ENCODE peak calls at places on chromosomes 11 and 22, in ten cellular contexts. One of them, this sample, is unnamed.

GRCh38 chr11:128809128-128809527 is 58.0 kb downstream of the KCNJ1 start:
- DNase-seq in retina: no peak
- DNase-seq in left colon: no peak
- DNase-seq in HuH-7: no peak
- DNase-seq in H54: no peak
- DNase-seq in choroid plexus epithelial cell: no peak
- DNase-seq in left lobe of liver: no peak
- DNase-seq in CD4-positive, CD25-positive, alpha-beta regulatory T cell: no peak
- DNase-seq in activated CD4-positive, alpha-beta T cell treated with anti-CD3 and anti-CD28 coated beads, Interleukin-2, amount 10 ng/mL, durations not matched to agents 7 days and 5 days: no peak
- DNase-seq in LHCN-M2: no peak
- DNase-seq in this sample: no peak

GRCh38 chr22:20434264-20434751 is 3.3 kb downstream of the SCARF2 start:
- DNase-seq in retina: peak
- DNase-seq in left colon: no peak
- DNase-seq in HuH-7: no peak
- DNase-seq in H54: no peak
- DNase-seq in choroid plexus epithelial cell: no peak
- DNase-seq in left lobe of liver: no peak
- DNase-seq in CD4-positive, CD25-positive, alpha-beta regulatory T cell: no peak
- DNase-seq in activated CD4-positive, alpha-beta T cell treated with anti-CD3 and anti-CD28 coated beads, Interleukin-2, amount 10 ng/mL, durations not matched to agents 7 days and 5 days: no peak
- DNase-seq in LHCN-M2: no peak
- DNase-seq in this sample: no peak

GRCh38 chr11:134667505-134667904 is 255.5 kb upstream of the B3GAT1 start:
- DNase-seq in retina: peak
- DNase-seq in left colon: no peak
- DNase-seq in HuH-7: no peak
- DNase-seq in H54: no peak
- DNase-seq in choroid plexus epithelial cell: no peak
- DNase-seq in left lobe of liver: no peak
- DNase-seq in CD4-positive, CD25-positive, alpha-beta regulatory T cell: no peak
- DNase-seq in activated CD4-positive, alpha-beta T cell treated with anti-CD3 and anti-CD28 coated beads, Interleukin-2, amount 10 ng/mL, durations not matched to agents 7 days and 5 days: no peak
- DNase-seq in LHCN-M2: no peak
- DNase-seq in this sample: no peak

GRCh38 chr11:62560566-62561103 is 13.1 kb downstream of the EEF1G start:
- DNase-seq in retina: peak
- DNase-seq in left colon: peak
- DNase-seq in HuH-7: peak
- DNase-seq in H54: peak
- DNase-seq in choroid plexus epithelial cell: peak
- DNase-seq in left lobe of liver: peak
- DNase-seq in CD4-positive, CD25-positive, alpha-beta regulatory T cell: peak
- DNase-seq in activated CD4-positive, alpha-beta T cell treated with anti-CD3 and anti-CD28 coated beads, Interleukin-2, amount 10 ng/mL, durations not matched to agents 7 days and 5 days: peak
- DNase-seq in LHCN-M2: peak
- DNase-seq in this sample: peak

GRCh38 chr22:45446216-45446615 is 32.7 kb downstream of the RIBC2 start:
- DNase-seq in retina: no peak
- DNase-seq in left colon: no peak
- DNase-seq in HuH-7: no peak
- DNase-seq in H54: no peak
- DNase-seq in choroid plexus epithelial cell: no peak
- DNase-seq in left lobe of liver: no peak
- DNase-seq in CD4-positive, CD25-positive, alpha-beta regulatory T cell: no peak
- DNase-seq in activated CD4-positive, alpha-beta T cell treated with anti-CD3 and anti-CD28 coated beads, Interleukin-2, amount 10 ng/mL, durations not matched to agents 7 days and 5 days: no peak
- DNase-seq in LHCN-M2: no peak
- DNase-seq in this sample: no peak

GRCh38 chr11:8267831-8268529 is 4.3 kb upstream of the LMO1 start:
- DNase-seq in retina: peak
- DNase-seq in left colon: no peak
- DNase-seq in HuH-7: no peak
- DNase-seq in H54: no peak
- DNase-seq in choroid plexus epithelial cell: no peak
- DNase-seq in left lobe of liver: no peak
- DNase-seq in CD4-positive, CD25-positive, alpha-beta regulatory T cell: no peak
- DNase-seq in activated CD4-positive, alpha-beta T cell treated with anti-CD3 and anti-CD28 coated beads, Interleukin-2, amount 10 ng/mL, durations not matched to agents 7 days and 5 days: peak
- DNase-seq in LHCN-M2: no peak
- DNase-seq in this sample: no peak

GRCh38 chr22:31952459-31952858 is 8.1 kb downstream of the YWHAH start:
- DNase-seq in retina: no peak
- DNase-seq in left colon: no peak
- DNase-seq in HuH-7: no peak
- DNase-seq in H54: no peak
- DNase-seq in choroid plexus epithelial cell: peak
- DNase-seq in left lobe of liver: no peak
- DNase-seq in CD4-positive, CD25-positive, alpha-beta regulatory T cell: no peak
- DNase-seq in activated CD4-positive, alpha-beta T cell treated with anti-CD3 and anti-CD28 coated beads, Interleukin-2, amount 10 ng/mL, durations not matched to agents 7 days and 5 days: no peak
- DNase-seq in LHCN-M2: peak
- DNase-seq in this sample: peak

GRCh38 chr11:93005239-93005638 is 35.8 kb downstream of the MTNR1B start:
- DNase-seq in retina: peak
- DNase-seq in left colon: no peak
- DNase-seq in HuH-7: no peak
- DNase-seq in H54: no peak
- DNase-seq in choroid plexus epithelial cell: peak
- DNase-seq in left lobe of liver: no peak
- DNase-seq in CD4-positive, CD25-positive, alpha-beta regulatory T cell: no peak
- DNase-seq in activated CD4-positive, alpha-beta T cell treated with anti-CD3 and anti-CD28 coated beads, Interleukin-2, amount 10 ng/mL, durations not matched to agents 7 days and 5 days: no peak
- DNase-seq in LHCN-M2: peak
- DNase-seq in this sample: peak

GRCh38 chr11:61560751-61561150 is 20.1 kb downstream of the SYT7 start:
- DNase-seq in retina: no peak
- DNase-seq in left colon: no peak
- DNase-seq in HuH-7: no peak
- DNase-seq in H54: no peak
- DNase-seq in choroid plexus epithelial cell: no peak
- DNase-seq in left lobe of liver: no peak
- DNase-seq in CD4-positive, CD25-positive, alpha-beta regulatory T cell: no peak
- DNase-seq in activated CD4-positive, alpha-beta T cell treated with anti-CD3 and anti-CD28 coated beads, Interleukin-2, amount 10 ng/mL, durations not matched to agents 7 days and 5 days: no peak
- DNase-seq in LHCN-M2: no peak
- DNase-seq in this sample: no peak

GRCh38 chr22:22700631-22701030 is 56.2 kb downstream of the GGTLC2 start:
- DNase-seq in retina: no peak
- DNase-seq in left colon: no peak
- DNase-seq in HuH-7: no peak
- DNase-seq in H54: no peak
- DNase-seq in choroid plexus epithelial cell: no peak
- DNase-seq in left lobe of liver: peak
- DNase-seq in CD4-positive, CD25-positive, alpha-beta regulatory T cell: no peak
- DNase-seq in activated CD4-positive, alpha-beta T cell treated with anti-CD3 and anti-CD28 coated beads, Interleukin-2, amount 10 ng/mL, durations not matched to agents 7 days and 5 days: no peak
- DNase-seq in LHCN-M2: no peak
- DNase-seq in this sample: no peak

GRCh38 chr11:22456993-22457748 is 119.0 kb downstream of the SLC17A6 start:
- DNase-seq in retina: no peak
- DNase-seq in left colon: no peak
- DNase-seq in HuH-7: no peak
- DNase-seq in H54: no peak
- DNase-seq in choroid plexus epithelial cell: no peak
- DNase-seq in left lobe of liver: no peak
- DNase-seq in CD4-positive, CD25-positive, alpha-beta regulatory T cell: no peak
- DNase-seq in activated CD4-positive, alpha-beta T cell treated with anti-CD3 and anti-CD28 coated beads, Interleukin-2, amount 10 ng/mL, durations not matched to agents 7 days and 5 days: no peak
- DNase-seq in LHCN-M2: no peak
- DNase-seq in this sample: no peak

GRCh38 chr11:65454696-65455456 is 32.3 kb downstream of the NEAT1 start:
- DNase-seq in retina: peak
- DNase-seq in left colon: peak
- DNase-seq in HuH-7: peak
- DNase-seq in H54: no peak
- DNase-seq in choroid plexus epithelial cell: peak
- DNase-seq in left lobe of liver: peak
- DNase-seq in CD4-positive, CD25-positive, alpha-beta regulatory T cell: peak
- DNase-seq in activated CD4-positive, alpha-beta T cell treated with anti-CD3 and anti-CD28 coated beads, Interleukin-2, amount 10 ng/mL, durations not matched to agents 7 days and 5 days: peak
- DNase-seq in LHCN-M2: peak
- DNase-seq in this sample: peak

GRCh38 chr22:30516731-30517130 is 11.2 kb upstream of the SEC14L4 start:
- DNase-seq in retina: no peak
- DNase-seq in left colon: no peak
- DNase-seq in HuH-7: no peak
- DNase-seq in H54: no peak
- DNase-seq in choroid plexus epithelial cell: no peak
- DNase-seq in left lobe of liver: no peak
- DNase-seq in CD4-positive, CD25-positive, alpha-beta regulatory T cell: no peak
- DNase-seq in activated CD4-positive, alpha-beta T cell treated with anti-CD3 and anti-CD28 coated beads, Interleukin-2, amount 10 ng/mL, durations not matched to agents 7 days and 5 days: no peak
- DNase-seq in LHCN-M2: no peak
- DNase-seq in this sample: no peak

GRCh38 chr11:44221486-44221885 is 88.5 kb downstream of the ALX4 start:
- DNase-seq in retina: no peak
- DNase-seq in left colon: no peak
- DNase-seq in HuH-7: no peak
- DNase-seq in H54: no peak
- DNase-seq in choroid plexus epithelial cell: no peak
- DNase-seq in left lobe of liver: no peak
- DNase-seq in CD4-positive, CD25-positive, alpha-beta regulatory T cell: no peak
- DNase-seq in activated CD4-positive, alpha-beta T cell treated with anti-CD3 and anti-CD28 coated beads, Interleukin-2, amount 10 ng/mL, durations not matched to agents 7 days and 5 days: no peak
- DNase-seq in LHCN-M2: no peak
- DNase-seq in this sample: no peak

GRCh38 chr11:5620606-5621521 is 3.9 kb upstream of the TRIM34 start:
- DNase-seq in retina: no peak
- DNase-seq in left colon: no peak
- DNase-seq in HuH-7: peak
- DNase-seq in H54: peak
- DNase-seq in choroid plexus epithelial cell: peak
- DNase-seq in left lobe of liver: no peak
- DNase-seq in CD4-positive, CD25-positive, alpha-beta regulatory T cell: no peak
- DNase-seq in activated CD4-positive, alpha-beta T cell treated with anti-CD3 and anti-CD28 coated beads, Interleukin-2, amount 10 ng/mL, durations not matched to agents 7 days and 5 days: no peak
- DNase-seq in LHCN-M2: peak
- DNase-seq in this sample: peak

GRCh38 chr11:1224491-1225385 is 1.9 kb downstream of the MUC5B start:
- DNase-seq in retina: no peak
- DNase-seq in left colon: peak
- DNase-seq in HuH-7: no peak
- DNase-seq in H54: no peak
- DNase-seq in choroid plexus epithelial cell: no peak
- DNase-seq in left lobe of liver: peak
- DNase-seq in CD4-positive, CD25-positive, alpha-beta regulatory T cell: no peak
- DNase-seq in activated CD4-positive, alpha-beta T cell treated with anti-CD3 and anti-CD28 coated beads, Interleukin-2, amount 10 ng/mL, durations not matched to agents 7 days and 5 days: no peak
- DNase-seq in LHCN-M2: no peak
- DNase-seq in this sample: no peak

GRCh38 chr11:19458721-19459120 is 218.0 kb upstream of the E2F8 start:
- DNase-seq in retina: no peak
- DNase-seq in left colon: no peak
- DNase-seq in HuH-7: no peak
- DNase-seq in H54: no peak
- DNase-seq in choroid plexus epithelial cell: no peak
- DNase-seq in left lobe of liver: no peak
- DNase-seq in CD4-positive, CD25-positive, alpha-beta regulatory T cell: no peak
- DNase-seq in activated CD4-positive, alpha-beta T cell treated with anti-CD3 and anti-CD28 coated beads, Interleukin-2, amount 10 ng/mL, durations not matched to agents 7 days and 5 days: no peak
- DNase-seq in LHCN-M2: no peak
- DNase-seq in this sample: no peak

GRCh38 chr22:42856179-42856864 is 751 bp downstream of the ARFGAP3 start:
- DNase-seq in retina: peak
- DNase-seq in left colon: peak
- DNase-seq in HuH-7: peak
- DNase-seq in H54: no peak
- DNase-seq in choroid plexus epithelial cell: no peak
- DNase-seq in left lobe of liver: peak
- DNase-seq in CD4-positive, CD25-positive, alpha-beta regulatory T cell: peak
- DNase-seq in activated CD4-positive, alpha-beta T cell treated with anti-CD3 and anti-CD28 coated beads, Interleukin-2, amount 10 ng/mL, durations not matched to agents 7 days and 5 days: peak
- DNase-seq in LHCN-M2: peak
- DNase-seq in this sample: peak

GRCh38 chr22:31248138-31248745 is 36.1 kb downstream of the LIMK2 start:
- DNase-seq in retina: peak
- DNase-seq in left colon: peak
- DNase-seq in HuH-7: no peak
- DNase-seq in H54: peak
- DNase-seq in choroid plexus epithelial cell: peak
- DNase-seq in left lobe of liver: no peak
- DNase-seq in CD4-positive, CD25-positive, alpha-beta regulatory T cell: peak
- DNase-seq in activated CD4-positive, alpha-beta T cell treated with anti-CD3 and anti-CD28 coated beads, Interleukin-2, amount 10 ng/mL, durations not matched to agents 7 days and 5 days: peak
- DNase-seq in LHCN-M2: peak
- DNase-seq in this sample: peak

GRCh38 chr11:63608353-63609345 is 5.6 kb downstream of the PLAAT3 start:
- DNase-seq in retina: no peak
- DNase-seq in left colon: no peak
- DNase-seq in HuH-7: no peak
- DNase-seq in H54: peak
- DNase-seq in choroid plexus epithelial cell: peak
- DNase-seq in left lobe of liver: peak
- DNase-seq in CD4-positive, CD25-positive, alpha-beta regulatory T cell: no peak
- DNase-seq in activated CD4-positive, alpha-beta T cell treated with anti-CD3 and anti-CD28 coated beads, Interleukin-2, amount 10 ng/mL, durations not matched to agents 7 days and 5 days: no peak
- DNase-seq in LHCN-M2: peak
- DNase-seq in this sample: peak

GRCh38 chr11:64802370-64803162 is 448 bp downstream of the MAP4K2 start:
- DNase-seq in retina: peak
- DNase-seq in left colon: no peak
- DNase-seq in HuH-7: no peak
- DNase-seq in H54: no peak
- DNase-seq in choroid plexus epithelial cell: no peak
- DNase-seq in left lobe of liver: peak
- DNase-seq in CD4-positive, CD25-positive, alpha-beta regulatory T cell: peak
- DNase-seq in activated CD4-positive, alpha-beta T cell treated with anti-CD3 and anti-CD28 coated beads, Interleukin-2, amount 10 ng/mL, durations not matched to agents 7 days and 5 days: no peak
- DNase-seq in LHCN-M2: no peak
- DNase-seq in this sample: no peak

GRCh38 chr11:119148855-119149370 is at the start of gene ABCG4:
- DNase-seq in retina: peak
- DNase-seq in left colon: peak
- DNase-seq in HuH-7: no peak
- DNase-seq in H54: no peak
- DNase-seq in choroid plexus epithelial cell: peak
- DNase-seq in left lobe of liver: no peak
- DNase-seq in CD4-positive, CD25-positive, alpha-beta regulatory T cell: no peak
- DNase-seq in activated CD4-positive, alpha-beta T cell treated with anti-CD3 and anti-CD28 coated beads, Interleukin-2, amount 10 ng/mL, durations not matched to agents 7 days and 5 days: peak
- DNase-seq in LHCN-M2: no peak
- DNase-seq in this sample: peak

GRCh38 chr22:24803064-24803542 is 2.9 kb upstream of the SGSM1 start:
- DNase-seq in retina: peak
- DNase-seq in left colon: peak
- DNase-seq in HuH-7: peak
- DNase-seq in H54: peak
- DNase-seq in choroid plexus epithelial cell: peak
- DNase-seq in left lobe of liver: peak
- DNase-seq in CD4-positive, CD25-positive, alpha-beta regulatory T cell: peak
- DNase-seq in activated CD4-positive, alpha-beta T cell treated with anti-CD3 and anti-CD28 coated beads, Interleukin-2, amount 10 ng/mL, durations not matched to agents 7 days and 5 days: peak
- DNase-seq in LHCN-M2: peak
- DNase-seq in this sample: peak

GRCh38 chr22:49112661-49113626 is 714.7 kb downstream of the BRD1 start:
- DNase-seq in retina: no peak
- DNase-seq in left colon: no peak
- DNase-seq in HuH-7: no peak
- DNase-seq in H54: no peak
- DNase-seq in choroid plexus epithelial cell: no peak
- DNase-seq in left lobe of liver: peak
- DNase-seq in CD4-positive, CD25-positive, alpha-beta regulatory T cell: no peak
- DNase-seq in activated CD4-positive, alpha-beta T cell treated with anti-CD3 and anti-CD28 coated beads, Interleukin-2, amount 10 ng/mL, durations not matched to agents 7 days and 5 days: no peak
- DNase-seq in LHCN-M2: no peak
- DNase-seq in this sample: no peak

GRCh38 chr11:12052676-12053605 is 44.5 kb upstream of the DKK3 start:
- DNase-seq in retina: no peak
- DNase-seq in left colon: no peak
- DNase-seq in HuH-7: no peak
- DNase-seq in H54: no peak
- DNase-seq in choroid plexus epithelial cell: no peak
- DNase-seq in left lobe of liver: peak
- DNase-seq in CD4-positive, CD25-positive, alpha-beta regulatory T cell: no peak
- DNase-seq in activated CD4-positive, alpha-beta T cell treated with anti-CD3 and anti-CD28 coated beads, Interleukin-2, amount 10 ng/mL, durations not matched to agents 7 days and 5 days: peak
- DNase-seq in LHCN-M2: no peak
- DNase-seq in this sample: no peak

GRCh38 chr11:1765871-1766718 is 2.4 kb upstream of the CTSD start:
- DNase-seq in retina: no peak
- DNase-seq in left colon: peak
- DNase-seq in HuH-7: no peak
- DNase-seq in H54: no peak
- DNase-seq in choroid plexus epithelial cell: no peak
- DNase-seq in left lobe of liver: no peak
- DNase-seq in CD4-positive, CD25-positive, alpha-beta regulatory T cell: no peak
- DNase-seq in activated CD4-positive, alpha-beta T cell treated with anti-CD3 and anti-CD28 coated beads, Interleukin-2, amount 10 ng/mL, durations not matched to agents 7 days and 5 days: no peak
- DNase-seq in LHCN-M2: no peak
- DNase-seq in this sample: no peak

GRCh38 chr11:64450168-64450560 is 91.2 kb downstream of the RPS6KA4 start:
- DNase-seq in retina: no peak
- DNase-seq in left colon: no peak
- DNase-seq in HuH-7: no peak
- DNase-seq in H54: no peak
- DNase-seq in choroid plexus epithelial cell: no peak
- DNase-seq in left lobe of liver: no peak
- DNase-seq in CD4-positive, CD25-positive, alpha-beta regulatory T cell: no peak
- DNase-seq in activated CD4-positive, alpha-beta T cell treated with anti-CD3 and anti-CD28 coated beads, Interleukin-2, amount 10 ng/mL, durations not matched to agents 7 days and 5 days: no peak
- DNase-seq in LHCN-M2: no peak
- DNase-seq in this sample: no peak

GRCh38 chr11:57200937-57201336 is 19.2 kb downstream of the LRRC55 start:
- DNase-seq in retina: no peak
- DNase-seq in left colon: no peak
- DNase-seq in HuH-7: no peak
- DNase-seq in H54: no peak
- DNase-seq in choroid plexus epithelial cell: no peak
- DNase-seq in left lobe of liver: no peak
- DNase-seq in CD4-positive, CD25-positive, alpha-beta regulatory T cell: no peak
- DNase-seq in activated CD4-positive, alpha-beta T cell treated with anti-CD3 and anti-CD28 coated beads, Interleukin-2, amount 10 ng/mL, durations not matched to agents 7 days and 5 days: no peak
- DNase-seq in LHCN-M2: no peak
- DNase-seq in this sample: no peak

This sample was measured in myocyte.